ENCODE peak calls at places on chromosomes 7 and 10, in seven cellular contexts. X, K, F, T, U, R and C are unnamed samples.
A peak's percentile ranks its signal among the peaks of the same experiment; 100 is the strongest.

GRCh38 chr10:21292763-21293517 is 232.5 kb downstream of the SKIDA1 start:
- DNase-seq in F (peak; percentile 97), U (peak; percentile 95), R (no peak), K (no peak), T (peak; percentile 99), X (peak; percentile 99), C (peak; percentile 51)

GRCh38 chr7:2358968-2359527 is 4.4 kb downstream of the EIF3B start:
- DNase-seq in R (no peak), X (no peak), U (no peak), T (no peak), F (no peak), K (no peak), C (peak; percentile 28)

GRCh38 chr10:34654211-34654610 is 160.9 kb downstream of the PARD3 start:
- DNase-seq in X (no peak), F (no peak), T (no peak), U (no peak), R (no peak), K (no peak), C (no peak)

GRCh38 chr10:43221419-43222293 is 45.2 kb downstream of the RASGEF1A start:
- DNase-seq in R (no peak), U (no peak), K (no peak), X (no peak), F (no peak), T (no peak), C (no peak)

GRCh38 chr7:4132221-4132620 is 549.9 kb upstream of the FOXK1 start:
- DNase-seq in K (no peak), F (no peak), X (no peak), R (no peak), U (no peak), T (no peak), C (no peak)

GRCh38 chr10:14860782-14861181 is 17.9 kb upstream of the SUV39H2 start:
- DNase-seq in T (no peak), X (no peak), U (no peak), K (no peak), F (no peak), R (no peak), C (no peak)

GRCh38 chr7:45689011-45689796 is 115.0 kb downstream of the ADCY1 start:
- DNase-seq in X (peak; percentile 92), F (peak; percentile 72), R (no peak), U (no peak), T (peak; percentile 89), K (no peak), C (no peak)

GRCh38 chr7:874036-874749 is 2.2 kb upstream of the GET4 start:
- DNase-seq in T (no peak), F (no peak), K (no peak), R (no peak), X (no peak), U (no peak), C (peak; percentile 90)

GRCh38 chr7:112286294-112287086 is 80.0 kb downstream of the ZNF277 start:
- DNase-seq in R (no peak), U (no peak), K (no peak), X (no peak), F (no peak), T (no peak), C (no peak)

GRCh38 chr7:134988161-134988560 is 1.9 kb downstream of the AGBL3 start:
- DNase-seq in X (no peak), R (no peak), F (no peak), K (no peak), U (no peak), T (no peak), C (no peak)

GRCh38 chr10:62062752-62063512 is 161.4 kb downstream of the ARID5B start:
- DNase-seq in U (no peak), T (no peak), X (peak; percentile 56), R (no peak), K (no peak), F (peak; percentile 68), C (no peak)

GRCh38 chr10:4767033-4767814 is 58.8 kb upstream of the AKR1E2 start:
- DNase-seq in K (no peak), F (peak; percentile 73), X (peak; percentile 45), U (peak; percentile 38), T (peak; percentile 27), R (peak; percentile 30), C (no peak)

GRCh38 chr10:110843031-110843430 is 28.7 kb upstream of the PDCD4 start:
- DNase-seq in K (no peak), F (no peak), X (no peak), R (no peak), U (no peak), T (no peak), C (no peak)

GRCh38 chr7:27346531-27347260 is 104.1 kb downstream of the EVX1 start:
- DNase-seq in F (peak; percentile 68), X (peak; percentile 82), T (peak; percentile 73), K (no peak), U (peak; percentile 12), R (no peak), C (no peak)

GRCh38 chr7:116273918-116274301 is 63.6 kb downstream of the TES start:
- DNase-seq in X (no peak), F (no peak), T (no peak), K (no peak), U (no peak), R (no peak), C (no peak)

GRCh38 chr10:11822031-11822756 is 962 bp upstream of the PROSER2 start:
- DNase-seq in K (no peak), T (no peak), F (peak; percentile 14), X (no peak), U (no peak), R (no peak), C (no peak)

GRCh38 chr10:34047389-34047788 is 712.9 kb upstream of the NRP1 start:
- DNase-seq in K (no peak), T (no peak), F (peak; percentile 3), X (no peak), U (no peak), R (no peak), C (no peak)

GRCh38 chr7:44104880-44105771 is 981 bp downstream of the AEBP1 start:
- DNase-seq in U (no peak), K (no peak), X (peak; percentile 64), R (no peak), F (peak; percentile 80), T (peak; percentile 51), C (no peak)
- H2AFZ ChIP-seq in U (no peak overlapping the region), K (no peak overlapping the region), X (no peak overlapping the region), R (peak overlapping the region; percentile 47), F (peak overlapping the region; percentile 57), T (peak overlapping the region; percentile 51), C (no peak overlapping the region)

DNA sequence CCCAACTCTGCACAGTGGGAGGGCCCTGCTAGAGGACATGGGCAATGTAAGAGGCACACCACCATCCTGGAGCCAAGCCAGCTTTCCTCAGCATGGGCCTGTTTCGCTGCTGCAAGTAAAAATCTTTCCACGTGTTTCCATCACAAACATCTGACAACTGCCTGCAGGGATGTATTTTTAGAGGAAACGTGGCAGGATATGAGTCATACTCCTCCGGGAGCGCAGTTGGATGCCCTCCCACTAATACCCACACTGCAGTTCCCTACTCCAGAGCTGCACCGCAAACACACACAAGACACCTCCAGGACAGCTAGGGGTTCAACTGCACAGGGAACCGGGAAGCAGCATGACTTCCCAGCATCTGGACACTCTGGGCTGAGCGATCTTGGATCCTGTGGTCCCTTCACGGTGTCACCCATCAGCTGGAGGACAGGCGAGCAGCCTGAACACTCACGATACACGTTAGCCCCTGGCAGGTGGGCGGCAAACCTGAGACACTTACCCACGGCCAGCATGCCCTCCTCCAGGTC is 26.1 kb downstream of the PLAC9 start:
- DNase-seq in F (peak; percentile 96), U (peak; percentile 82), T (peak; percentile 97), K (no peak), X (peak; percentile 98), R (no peak), C (peak; percentile 75)
- H2AFZ ChIP-seq in F (no peak overlapping the region), U (no peak overlapping the region), T (no peak overlapping the region), K (no peak overlapping the region), X (no peak overlapping the region), R (no peak overlapping the region), C (no peak overlapping the region)

GRCh38 chr10:16866861-16867260 is 49.6 kb upstream of the RSU1 start:
- DNase-seq in F (no peak), X (no peak), T (no peak), K (no peak), R (no peak), U (no peak), C (no peak)
- H2AFZ ChIP-seq in F (no peak overlapping the region), X (no peak overlapping the region), T (no peak overlapping the region), K (no peak overlapping the region), R (no peak overlapping the region), U (no peak overlapping the region), C (no peak overlapping the region)

DNA sequence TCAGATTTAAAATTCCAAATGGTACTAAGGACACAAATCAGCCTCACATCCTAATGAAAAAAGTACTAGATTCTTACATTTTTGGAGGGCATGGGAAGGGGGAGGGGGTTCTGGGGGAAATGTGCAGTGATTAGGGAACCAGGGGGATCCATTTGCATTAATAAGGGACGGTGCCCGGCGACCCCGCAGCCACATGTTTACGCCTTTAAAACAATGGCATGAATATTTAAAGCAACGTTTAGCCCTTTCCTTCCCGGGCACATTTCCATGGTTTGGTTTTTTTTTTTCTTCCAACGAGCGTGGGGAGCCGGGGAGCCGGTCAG is 1.2 kb downstream of the SEPHS1 start:
- DNase-seq in R (peak; percentile 26), X (peak; percentile 2), T (no peak), K (no peak), F (no peak), U (no peak), C (no peak)
- H2AFZ ChIP-seq in R (peak overlapping the region; percentile 12), X (no peak overlapping the region), T (peak overlapping the region; percentile 4), K (no peak overlapping the region), F (peak overlapping the region; percentile 61), U (no peak overlapping the region), C (peak overlapping the region; percentile 77)

DNA sequence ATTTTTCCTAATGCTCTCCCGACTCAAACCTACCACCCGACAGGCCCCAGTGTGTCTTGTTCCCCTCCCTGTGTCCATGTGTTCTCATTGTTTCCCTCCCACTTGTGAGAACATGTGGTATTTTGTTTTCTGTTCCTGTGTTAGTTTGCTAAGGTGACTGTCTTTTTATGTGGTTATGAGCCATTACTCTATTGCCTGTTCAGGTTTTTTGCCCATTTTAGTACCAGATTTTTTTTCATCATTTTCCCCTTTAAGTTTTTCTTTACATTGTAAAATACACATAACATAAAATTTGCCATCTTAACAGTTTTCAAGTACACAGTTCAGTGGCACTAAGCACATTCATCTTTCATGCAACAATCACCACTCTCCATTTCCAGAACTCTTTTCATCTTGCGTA is 133.5 kb downstream of the GPR158 start:
- DNase-seq in T (no peak), R (no peak), K (no peak), U (no peak), X (no peak), F (no peak), C (no peak)
- H2AFZ ChIP-seq in T (no peak overlapping the region), R (no peak overlapping the region), K (no peak overlapping the region), U (no peak overlapping the region), X (no peak overlapping the region), F (no peak overlapping the region), C (no peak overlapping the region)

GRCh38 chr10:26440091-26440445 is 1.9 kb downstream of the APBB1IP start:
- DNase-seq in F (peak; percentile 26), K (no peak), U (no peak), X (no peak), R (no peak), T (no peak), C (no peak)
- H2AFZ ChIP-seq in F (peak overlapping the region; percentile 89), K (no peak overlapping the region), U (no peak overlapping the region), X (no peak overlapping the region), R (no peak overlapping the region), T (no peak overlapping the region), C (no peak overlapping the region)